ENCODE peak calls at places on chromosomes 5 and 9, in four cellular contexts. N is HepG2, R is K562, A is A549. O is an unnamed sample.

GRCh38 chr5:1892685-1893445 is 10.1 kb upstream of the IRX4 start:
- DNase-seq in N (no peak), R (no peak), A (no peak), O (no peak)

GRCh38 chr5:151126199-151126645 is 31.4 kb downstream of the ANXA6 start:
- DNase-seq in N (peak), R (peak), A (peak), O (peak)

GRCh38 chr9:131781069-131781468 is 41.2 kb upstream of the RAPGEF1 start:
- DNase-seq in N (no peak), R (no peak), A (peak), O (no peak)

GRCh38 chr9:114072181-114073140 is 5.6 kb downstream of the AMBP start:
- DNase-seq in N (no peak), R (no peak), A (no peak), O (no peak)

GRCh38 chr9:23829580-23830458 is 3.8 kb upstream of the ELAVL2 start:
- DNase-seq in N (peak), R (no peak), A (no peak), O (no peak)

GRCh38 chr5:10166392-10166791 is 83.3 kb downstream of the ATPSCKMT start:
- DNase-seq in N (no peak), R (no peak), A (no peak), O (no peak)

GRCh38 chr5:91058155-91058554 is 325.0 kb downstream of the ARRDC3 start:
- DNase-seq in N (no peak), R (no peak), A (no peak), O (no peak)

GRCh38 chr9:74478606-74479005 is 18.5 kb upstream of the RORB start:
- DNase-seq in N (no peak), R (no peak), A (no peak), O (no peak)

GRCh38 chr9:17802249-17802857 is 223.5 kb downstream of the SH3GL2 start:
- DNase-seq in N (no peak), R (no peak), A (peak), O (no peak)

GRCh38 chr9:98146101-98146991 is 27.3 kb upstream of the TRIM14 start:
- DNase-seq in N (peak), R (peak), A (peak), O (no peak)

GRCh38 chr5:25516136-25516535 is 871.4 kb upstream of the CDH10 start:
- DNase-seq in N (no peak), R (no peak), A (no peak), O (no peak)

GRCh38 chr9:92715488-92716231 is 45.7 kb upstream of the IPPK start:
- DNase-seq in N (no peak), R (peak), A (no peak), O (peak)

GRCh38 chr5:101346906-101347305 is 443.8 kb upstream of the ST8SIA4 start:
- DNase-seq in N (no peak), R (no peak), A (peak), O (no peak)

GRCh38 chr9:110975278-110975677 is 63.0 kb downstream of the LPAR1 start:
- DNase-seq in N (no peak), R (no peak), A (no peak), O (no peak)

GRCh38 chr5:177320879-177321278 is 9.2 kb upstream of the MXD3 start:
- DNase-seq in N (no peak), R (peak), A (no peak), O (no peak)
- TF ChIP-seq JUN in N (no peak), R (no peak), A (no peak), O (no peak)

GRCh38 chr9:124843635-124844034 is 9.6 kb upstream of the WDR38 start:
- DNase-seq in N (no peak), R (no peak), A (no peak), O (no peak)

GRCh38 chr9:124840300-124840833 is 12.9 kb upstream of the WDR38 start:
- DNase-seq in N (peak), R (no peak), A (peak), O (peak)

GRCh38 chr9:124844291-124844690 is 9.0 kb upstream of the WDR38 start:
- DNase-seq in N (no peak), R (no peak), A (no peak), O (no peak)

GRCh38 chr9:124841422-124841821 is 11.8 kb upstream of the WDR38 start:
- DNase-seq in N (no peak), R (no peak), A (no peak), O (no peak)

GRCh38 chr9:124839612-124840299 is 13.5 kb upstream of the WDR38 start:
- DNase-seq in N (peak), R (no peak), A (peak), O (peak)
- TF ChIP-seq NR3C1 in N (no peak), R (no peak), A (no peak), O (no peak)

GRCh38 chr5:157528036-157528632 is 47.4 kb downstream of the ADAM19 start:
- DNase-seq in N (no peak), R (no peak), A (no peak), O (peak)
- TF ChIP-seq JUN in N (no peak), R (no peak), A (no peak), O (no peak)

DNA sequence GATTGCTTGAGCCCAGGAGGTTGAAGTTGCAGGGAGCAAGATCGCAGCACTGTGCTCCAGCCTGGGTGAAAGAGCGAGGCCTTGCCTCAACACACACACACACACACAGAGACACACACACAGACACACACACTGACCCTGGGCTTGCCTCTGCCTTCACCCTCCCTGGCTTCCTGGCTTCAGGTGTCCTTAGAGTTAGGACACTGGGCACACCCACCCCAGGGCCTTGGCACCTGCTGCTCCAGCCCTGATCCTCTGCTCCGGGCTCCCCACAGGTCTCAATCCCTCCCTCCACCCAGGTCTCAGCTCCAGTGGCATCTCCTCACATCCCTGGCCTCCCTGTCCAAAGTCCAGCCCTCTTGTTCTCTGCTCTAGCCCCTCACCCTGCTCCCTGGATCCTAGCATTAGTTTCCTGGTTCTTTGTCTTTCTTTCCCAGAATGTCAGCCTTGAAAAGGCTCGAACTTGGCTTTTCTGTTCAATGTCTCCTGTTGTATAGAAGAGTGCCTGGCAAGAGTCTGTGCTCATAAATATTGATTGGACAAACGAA is 212.9 kb downstream of the C9orf50 start:
- DNase-seq in N (no peak), R (no peak), A (no peak), O (no peak)
- TF ChIP-seq NR3C1 in N (no peak), R (no peak), A (no peak), O (no peak)

DNA sequence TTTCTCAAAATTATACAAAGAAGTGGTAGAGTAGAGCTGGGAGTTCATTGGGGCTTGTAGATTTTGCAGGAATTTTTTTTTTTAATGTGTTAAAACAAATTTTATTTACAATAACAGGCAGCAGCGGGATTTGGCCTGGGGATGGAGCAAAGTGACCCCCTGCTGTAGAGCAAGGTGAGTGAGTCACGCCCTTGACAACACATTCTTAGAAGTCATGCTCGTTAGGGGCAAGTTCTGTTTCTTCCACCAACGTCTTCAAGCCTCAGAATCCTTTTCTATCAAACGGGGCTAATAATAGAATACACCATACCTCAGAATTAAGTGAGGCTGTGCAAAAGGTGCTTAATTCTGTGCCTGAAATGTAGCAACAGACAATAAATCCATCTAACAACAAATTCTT is 1.1 kb upstream of the ANKDD1B start:
- DNase-seq in N (no peak), R (peak), A (no peak), O (no peak)
- TF ChIP-seq JUN in N (no peak), R (no peak), A (no peak), O (no peak)